ENCODE peak calls at places on chromosomes 13 and 19, in six cellular contexts. One of them, this sample, is unnamed.

GRCh38 chr19:49809155-49809986 is 3.7 kb downstream of the FUZ start:
- DNase-seq in hepatocyte: peak; percentile 67
- DNase-seq in KBM-7: no peak
- DNase-seq in activated CD4-positive, alpha-beta T cell treated with anti-CD3 and anti-CD28 coated beads, Interleukin-2, amount 10 ng/mL, durations not matched to agents 7 days and 5 days: peak; percentile 37
- DNase-seq in pulmonary artery endothelial cell: no peak
- DNase-seq in NCI-H1092: no peak
- DNase-seq in this sample: peak; percentile 88

GRCh38 chr13:113137656-113138292 is 15.2 kb downstream of the F10 start:
- DNase-seq in hepatocyte: no peak
- DNase-seq in activated CD4-positive, alpha-beta T cell treated with anti-CD3 and anti-CD28 coated beads, Interleukin-2, amount 10 ng/mL, durations not matched to agents 7 days and 5 days: no peak
- DNase-seq in NCI-H1092: no peak
- DNase-seq in pulmonary artery endothelial cell: no peak
- DNase-seq in KBM-7: no peak
- DNase-seq in this sample: peak; percentile 66

GRCh38 chr19:18992696-18993095 is 40.6 kb downstream of the SUGP2 start:
- DNase-seq in pulmonary artery endothelial cell: no peak
- DNase-seq in hepatocyte: no peak
- DNase-seq in activated CD4-positive, alpha-beta T cell treated with anti-CD3 and anti-CD28 coated beads, Interleukin-2, amount 10 ng/mL, durations not matched to agents 7 days and 5 days: no peak
- DNase-seq in KBM-7: no peak
- DNase-seq in NCI-H1092: no peak
- DNase-seq in this sample: no peak

GRCh38 chr13:27353166-27353583 is 71.2 kb upstream of the GTF3A start:
- DNase-seq in NCI-H1092: no peak
- DNase-seq in activated CD4-positive, alpha-beta T cell treated with anti-CD3 and anti-CD28 coated beads, Interleukin-2, amount 10 ng/mL, durations not matched to agents 7 days and 5 days: peak; percentile 21
- DNase-seq in pulmonary artery endothelial cell: no peak
- DNase-seq in KBM-7: no peak
- DNase-seq in hepatocyte: peak; percentile 57
- DNase-seq in this sample: no peak

GRCh38 chr13:52848455-52849190 is at the start of gene PCDH8:
- DNase-seq in KBM-7: no peak
- DNase-seq in pulmonary artery endothelial cell: no peak
- DNase-seq in activated CD4-positive, alpha-beta T cell treated with anti-CD3 and anti-CD28 coated beads, Interleukin-2, amount 10 ng/mL, durations not matched to agents 7 days and 5 days: no peak
- DNase-seq in hepatocyte: peak; percentile 57
- DNase-seq in NCI-H1092: peak; percentile 85
- DNase-seq in this sample: peak; percentile 95

GRCh38 chr13:29935309-29935981 is 85.0 kb upstream of the UBL3 start:
- DNase-seq in pulmonary artery endothelial cell: no peak
- DNase-seq in hepatocyte: no peak
- DNase-seq in KBM-7: no peak
- DNase-seq in NCI-H1092: no peak
- DNase-seq in activated CD4-positive, alpha-beta T cell treated with anti-CD3 and anti-CD28 coated beads, Interleukin-2, amount 10 ng/mL, durations not matched to agents 7 days and 5 days: peak; percentile 90
- DNase-seq in this sample: peak; percentile 35

GRCh38 chr13:99439850-99440604 is 61.2 kb upstream of the TM9SF2 start:
- DNase-seq in KBM-7: no peak
- DNase-seq in hepatocyte: no peak
- DNase-seq in activated CD4-positive, alpha-beta T cell treated with anti-CD3 and anti-CD28 coated beads, Interleukin-2, amount 10 ng/mL, durations not matched to agents 7 days and 5 days: no peak
- DNase-seq in pulmonary artery endothelial cell: no peak
- DNase-seq in NCI-H1092: no peak
- DNase-seq in this sample: peak; percentile 13

GRCh38 chr13:25587581-25587980 is 215.8 kb downstream of the ATP8A2 start:
- DNase-seq in KBM-7: no peak
- DNase-seq in NCI-H1092: no peak
- DNase-seq in hepatocyte: no peak
- DNase-seq in activated CD4-positive, alpha-beta T cell treated with anti-CD3 and anti-CD28 coated beads, Interleukin-2, amount 10 ng/mL, durations not matched to agents 7 days and 5 days: no peak
- DNase-seq in pulmonary artery endothelial cell: no peak
- DNase-seq in this sample: no peak

GRCh38 chr19:3336680-3337523 is 29.5 kb upstream of the NFIC start:
- DNase-seq in KBM-7: no peak
- DNase-seq in NCI-H1092: peak; percentile 78
- DNase-seq in pulmonary artery endothelial cell: no peak
- DNase-seq in hepatocyte: peak; percentile 84
- DNase-seq in activated CD4-positive, alpha-beta T cell treated with anti-CD3 and anti-CD28 coated beads, Interleukin-2, amount 10 ng/mL, durations not matched to agents 7 days and 5 days: no peak
- DNase-seq in this sample: peak; percentile 28

GRCh38 chr19:13492128-13492527 is 14.2 kb downstream of the CACNA1A start:
- DNase-seq in NCI-H1092: no peak
- DNase-seq in activated CD4-positive, alpha-beta T cell treated with anti-CD3 and anti-CD28 coated beads, Interleukin-2, amount 10 ng/mL, durations not matched to agents 7 days and 5 days: no peak
- DNase-seq in KBM-7: no peak
- DNase-seq in hepatocyte: no peak
- DNase-seq in pulmonary artery endothelial cell: no peak
- DNase-seq in this sample: peak; percentile 33

GRCh38 chr13:73129023-73129422 is 70.2 kb downstream of the KLF5 start:
- DNase-seq in NCI-H1092: no peak
- DNase-seq in pulmonary artery endothelial cell: no peak
- DNase-seq in hepatocyte: no peak
- DNase-seq in KBM-7: no peak
- DNase-seq in activated CD4-positive, alpha-beta T cell treated with anti-CD3 and anti-CD28 coated beads, Interleukin-2, amount 10 ng/mL, durations not matched to agents 7 days and 5 days: no peak
- DNase-seq in this sample: no peak

GRCh38 chr13:25064396-25064795 is 31.5 kb upstream of the PABPC3 start:
- DNase-seq in NCI-H1092: no peak
- DNase-seq in hepatocyte: no peak
- DNase-seq in activated CD4-positive, alpha-beta T cell treated with anti-CD3 and anti-CD28 coated beads, Interleukin-2, amount 10 ng/mL, durations not matched to agents 7 days and 5 days: no peak
- DNase-seq in KBM-7: no peak
- DNase-seq in pulmonary artery endothelial cell: no peak
- DNase-seq in this sample: no peak

GRCh38 chr13:52782486-52783448 is 43.1 kb upstream of the CNMD start:
- DNase-seq in activated CD4-positive, alpha-beta T cell treated with anti-CD3 and anti-CD28 coated beads, Interleukin-2, amount 10 ng/mL, durations not matched to agents 7 days and 5 days: no peak
- DNase-seq in pulmonary artery endothelial cell: no peak
- DNase-seq in KBM-7: no peak
- DNase-seq in NCI-H1092: no peak
- DNase-seq in hepatocyte: no peak
- DNase-seq in this sample: no peak

GRCh38 chr13:42039457-42039945 is 8.9 kb upstream of the DGKH start:
- DNase-seq in pulmonary artery endothelial cell: no peak
- DNase-seq in KBM-7: no peak
- DNase-seq in activated CD4-positive, alpha-beta T cell treated with anti-CD3 and anti-CD28 coated beads, Interleukin-2, amount 10 ng/mL, durations not matched to agents 7 days and 5 days: peak; percentile 13
- DNase-seq in hepatocyte: no peak
- DNase-seq in NCI-H1092: no peak
- DNase-seq in this sample: no peak

GRCh38 chr13:113086031-113086750 is 19.4 kb upstream of the F7 start:
- DNase-seq in pulmonary artery endothelial cell: no peak
- DNase-seq in hepatocyte: no peak
- DNase-seq in activated CD4-positive, alpha-beta T cell treated with anti-CD3 and anti-CD28 coated beads, Interleukin-2, amount 10 ng/mL, durations not matched to agents 7 days and 5 days: no peak
- DNase-seq in NCI-H1092: no peak
- DNase-seq in KBM-7: no peak
- DNase-seq in this sample: peak; percentile 92

GRCh38 chr19:34996978-34997640 is 3.0 kb upstream of the GRAMD1A start:
- DNase-seq in KBM-7: peak; percentile 76
- DNase-seq in hepatocyte: no peak
- DNase-seq in NCI-H1092: no peak
- DNase-seq in activated CD4-positive, alpha-beta T cell treated with anti-CD3 and anti-CD28 coated beads, Interleukin-2, amount 10 ng/mL, durations not matched to agents 7 days and 5 days: peak; percentile 42
- DNase-seq in pulmonary artery endothelial cell: no peak
- DNase-seq in this sample: peak; percentile 23

GRCh38 chr19:50666346-50667176 is 17.3 kb downstream of the C19orf81 start:
- DNase-seq in pulmonary artery endothelial cell: no peak
- DNase-seq in hepatocyte: no peak
- DNase-seq in KBM-7: no peak
- DNase-seq in NCI-H1092: no peak
- DNase-seq in activated CD4-positive, alpha-beta T cell treated with anti-CD3 and anti-CD28 coated beads, Interleukin-2, amount 10 ng/mL, durations not matched to agents 7 days and 5 days: no peak
- DNase-seq in this sample: peak; percentile 77

GRCh38 chr19:43439183-43440063 is 24.7 kb downstream of the TEX101 start:
- DNase-seq in activated CD4-positive, alpha-beta T cell treated with anti-CD3 and anti-CD28 coated beads, Interleukin-2, amount 10 ng/mL, durations not matched to agents 7 days and 5 days: peak; percentile 73
- DNase-seq in KBM-7: peak; percentile 33
- DNase-seq in pulmonary artery endothelial cell: no peak
- DNase-seq in NCI-H1092: no peak
- DNase-seq in hepatocyte: no peak
- DNase-seq in this sample: no peak

GRCh38 chr13:30932481-30933333 is at the start of gene TEX26:
- DNase-seq in hepatocyte: peak; percentile 62
- DNase-seq in pulmonary artery endothelial cell: no peak
- DNase-seq in NCI-H1092: peak; percentile 14
- DNase-seq in activated CD4-positive, alpha-beta T cell treated with anti-CD3 and anti-CD28 coated beads, Interleukin-2, amount 10 ng/mL, durations not matched to agents 7 days and 5 days: no peak
- DNase-seq in KBM-7: no peak
- DNase-seq in this sample: peak; percentile 92

GRCh38 chr19:13783565-13784500 is 9.6 kb downstream of the C19orf53 start:
- DNase-seq in activated CD4-positive, alpha-beta T cell treated with anti-CD3 and anti-CD28 coated beads, Interleukin-2, amount 10 ng/mL, durations not matched to agents 7 days and 5 days: no peak
- DNase-seq in NCI-H1092: no peak
- DNase-seq in pulmonary artery endothelial cell: no peak
- DNase-seq in KBM-7: no peak
- DNase-seq in hepatocyte: no peak
- DNase-seq in this sample: no peak

GRCh38 chr19:3397266-3398022 is 31.1 kb downstream of the NFIC start:
- DNase-seq in hepatocyte: no peak
- DNase-seq in pulmonary artery endothelial cell: no peak
- DNase-seq in KBM-7: no peak
- DNase-seq in NCI-H1092: no peak
- DNase-seq in activated CD4-positive, alpha-beta T cell treated with anti-CD3 and anti-CD28 coated beads, Interleukin-2, amount 10 ng/mL, durations not matched to agents 7 days and 5 days: no peak
- DNase-seq in this sample: peak; percentile 83

GRCh38 chr19:14023404-14024235 is 4.3 kb upstream of the RLN3 start:
- DNase-seq in NCI-H1092: no peak
- DNase-seq in KBM-7: peak; percentile 81
- DNase-seq in pulmonary artery endothelial cell: no peak
- DNase-seq in activated CD4-positive, alpha-beta T cell treated with anti-CD3 and anti-CD28 coated beads, Interleukin-2, amount 10 ng/mL, durations not matched to agents 7 days and 5 days: no peak
- DNase-seq in hepatocyte: peak; percentile 72
- DNase-seq in this sample: peak; percentile 79

GRCh38 chr13:44259045-44260042 is 114.3 kb upstream of the SERP2 start:
- DNase-seq in KBM-7: peak; percentile 93
- DNase-seq in activated CD4-positive, alpha-beta T cell treated with anti-CD3 and anti-CD28 coated beads, Interleukin-2, amount 10 ng/mL, durations not matched to agents 7 days and 5 days: peak; percentile 48
- DNase-seq in NCI-H1092: no peak
- DNase-seq in hepatocyte: peak; percentile 19
- DNase-seq in pulmonary artery endothelial cell: peak; percentile 22
- DNase-seq in this sample: no peak

GRCh38 chr13:77139311-77139710 is 112.4 kb upstream of the FBXL3 start:
- DNase-seq in NCI-H1092: no peak
- DNase-seq in activated CD4-positive, alpha-beta T cell treated with anti-CD3 and anti-CD28 coated beads, Interleukin-2, amount 10 ng/mL, durations not matched to agents 7 days and 5 days: no peak
- DNase-seq in pulmonary artery endothelial cell: no peak
- DNase-seq in KBM-7: no peak
- DNase-seq in hepatocyte: no peak
- DNase-seq in this sample: no peak

GRCh38 chr19:53892981-53893325 is 11.0 kb downstream of the PRKCG start:
- DNase-seq in activated CD4-positive, alpha-beta T cell treated with anti-CD3 and anti-CD28 coated beads, Interleukin-2, amount 10 ng/mL, durations not matched to agents 7 days and 5 days: no peak
- DNase-seq in KBM-7: no peak
- DNase-seq in pulmonary artery endothelial cell: no peak
- DNase-seq in hepatocyte: no peak
- DNase-seq in NCI-H1092: no peak
- DNase-seq in this sample: peak; percentile 87

GRCh38 chr19:47280183-47280797 is 5.6 kb downstream of the INAFM1 start:
- DNase-seq in pulmonary artery endothelial cell: no peak
- DNase-seq in NCI-H1092: no peak
- DNase-seq in hepatocyte: peak; percentile 34
- DNase-seq in activated CD4-positive, alpha-beta T cell treated with anti-CD3 and anti-CD28 coated beads, Interleukin-2, amount 10 ng/mL, durations not matched to agents 7 days and 5 days: peak; percentile 67
- DNase-seq in KBM-7: peak; percentile 57
- DNase-seq in this sample: peak; percentile 78

GRCh38 chr13:110912651-110913051 is 2.2 kb downstream of the ANKRD10 start:
- DNase-seq in NCI-H1092: no peak
- DNase-seq in hepatocyte: peak; percentile 38
- DNase-seq in KBM-7: peak; percentile 14
- DNase-seq in activated CD4-positive, alpha-beta T cell treated with anti-CD3 and anti-CD28 coated beads, Interleukin-2, amount 10 ng/mL, durations not matched to agents 7 days and 5 days: no peak
- DNase-seq in pulmonary artery endothelial cell: peak; percentile 57
- DNase-seq in this sample: no peak

GRCh38 chr13:98439896-98440295 is 137.0 kb downstream of the STK24 start:
- DNase-seq in hepatocyte: no peak
- DNase-seq in KBM-7: no peak
- DNase-seq in NCI-H1092: no peak
- DNase-seq in activated CD4-positive, alpha-beta T cell treated with anti-CD3 and anti-CD28 coated beads, Interleukin-2, amount 10 ng/mL, durations not matched to agents 7 days and 5 days: no peak
- DNase-seq in pulmonary artery endothelial cell: no peak
- DNase-seq in this sample: no peak

GRCh38 chr13:100508391-100508790 is 80.2 kb downstream of the GGACT start:
- DNase-seq in NCI-H1092: peak; percentile 57
- DNase-seq in pulmonary artery endothelial cell: no peak
- DNase-seq in hepatocyte: no peak
- DNase-seq in KBM-7: no peak
- DNase-seq in activated CD4-positive, alpha-beta T cell treated with anti-CD3 and anti-CD28 coated beads, Interleukin-2, amount 10 ng/mL, durations not matched to agents 7 days and 5 days: no peak
- DNase-seq in this sample: no peak

GRCh38 chr13:30762643-30763042 is 27.3 kb downstream of the ALOX5AP start:
- DNase-seq in pulmonary artery endothelial cell: no peak
- DNase-seq in NCI-H1092: no peak
- DNase-seq in activated CD4-positive, alpha-beta T cell treated with anti-CD3 and anti-CD28 coated beads, Interleukin-2, amount 10 ng/mL, durations not matched to agents 7 days and 5 days: no peak
- DNase-seq in hepatocyte: no peak
- DNase-seq in KBM-7: no peak
- DNase-seq in this sample: no peak

GRCh38 chr19:40502647-40503046 is 35.8 kb downstream of the SPTBN4 start:
- DNase-seq in pulmonary artery endothelial cell: no peak
- DNase-seq in hepatocyte: peak; percentile 44
- DNase-seq in KBM-7: no peak
- DNase-seq in activated CD4-positive, alpha-beta T cell treated with anti-CD3 and anti-CD28 coated beads, Interleukin-2, amount 10 ng/mL, durations not matched to agents 7 days and 5 days: no peak
- DNase-seq in NCI-H1092: no peak
- DNase-seq in this sample: peak; percentile 79

GRCh38 chr13:33249066-33249465 is 36.5 kb downstream of the STARD13 start:
- DNase-seq in hepatocyte: no peak
- DNase-seq in activated CD4-positive, alpha-beta T cell treated with anti-CD3 and anti-CD28 coated beads, Interleukin-2, amount 10 ng/mL, durations not matched to agents 7 days and 5 days: no peak
- DNase-seq in NCI-H1092: no peak
- DNase-seq in pulmonary artery endothelial cell: peak; percentile 78
- DNase-seq in KBM-7: no peak
- DNase-seq in this sample: no peak

GRCh38 chr13:91719033-91719432 is 320.6 kb downstream of the GPC5 start:
- DNase-seq in pulmonary artery endothelial cell: no peak
- DNase-seq in activated CD4-positive, alpha-beta T cell treated with anti-CD3 and anti-CD28 coated beads, Interleukin-2, amount 10 ng/mL, durations not matched to agents 7 days and 5 days: no peak
- DNase-seq in NCI-H1092: no peak
- DNase-seq in hepatocyte: no peak
- DNase-seq in KBM-7: no peak
- DNase-seq in this sample: no peak

GRCh38 chr13:20141238-20142018 is 19.4 kb downstream of the GJA3 start:
- DNase-seq in activated CD4-positive, alpha-beta T cell treated with anti-CD3 and anti-CD28 coated beads, Interleukin-2, amount 10 ng/mL, durations not matched to agents 7 days and 5 days: no peak
- DNase-seq in NCI-H1092: no peak
- DNase-seq in pulmonary artery endothelial cell: no peak
- DNase-seq in hepatocyte: no peak
- DNase-seq in KBM-7: no peak
- DNase-seq in this sample: peak; percentile 47

GRCh38 chr19:5684694-5685430 is 4.0 kb downstream of the HSD11B1L start:
- DNase-seq in NCI-H1092: no peak
- DNase-seq in KBM-7: no peak
- DNase-seq in pulmonary artery endothelial cell: no peak
- DNase-seq in activated CD4-positive, alpha-beta T cell treated with anti-CD3 and anti-CD28 coated beads, Interleukin-2, amount 10 ng/mL, durations not matched to agents 7 days and 5 days: no peak
- DNase-seq in hepatocyte: peak; percentile 4
- DNase-seq in this sample: no peak